ENCODE peak calls at places on chromosomes 6 and 20, in seven cellular contexts. One of them, this sample, is unnamed.
A peak's percentile ranks its signal among the peaks of the same experiment; 100 is the strongest.

GRCh38 chr6:51292659-51293058 is 474.0 kb downstream of the TFAP2B start:
- DNase-seq in gastrocnemius medialis: no peak
- DNase-seq in hepatocyte: no peak
- DNase-seq in lung: no peak
- DNase-seq in psoas muscle: no peak
- DNase-seq in left ventricle myocardium inferior: no peak
- DNase-seq in pancreas: no peak
- DNase-seq in this sample: no peak

GRCh38 chr6:52356017-52356416 is 5.9 kb upstream of the PAQR8 start:
- DNase-seq in gastrocnemius medialis: no peak
- DNase-seq in hepatocyte: no peak
- DNase-seq in lung: no peak
- DNase-seq in psoas muscle: no peak
- DNase-seq in left ventricle myocardium inferior: no peak
- DNase-seq in pancreas: no peak
- DNase-seq in this sample: no peak

GRCh38 chr6:165777680-165778079 is 114.6 kb upstream of the PDE10A start:
- DNase-seq in gastrocnemius medialis: no peak
- DNase-seq in hepatocyte: no peak
- DNase-seq in lung: no peak
- DNase-seq in psoas muscle: no peak
- DNase-seq in left ventricle myocardium inferior: no peak
- DNase-seq in pancreas: no peak
- DNase-seq in this sample: no peak

GRCh38 chr20:15446373-15446772 is 1109.0 kb upstream of the FLRT3 start:
- DNase-seq in gastrocnemius medialis: no peak
- DNase-seq in hepatocyte: peak; percentile 47
- DNase-seq in lung: no peak
- DNase-seq in psoas muscle: peak; percentile 22
- DNase-seq in left ventricle myocardium inferior: peak; percentile 15
- DNase-seq in pancreas: peak; percentile 43
- DNase-seq in this sample: no peak

GRCh38 chr20:25066386-25066785 is 8.4 kb upstream of the ACSS1 start:
- DNase-seq in gastrocnemius medialis: no peak
- DNase-seq in hepatocyte: no peak
- DNase-seq in lung: no peak
- DNase-seq in psoas muscle: no peak
- DNase-seq in left ventricle myocardium inferior: no peak
- DNase-seq in pancreas: no peak
- DNase-seq in this sample: peak; percentile 56

GRCh38 chr6:104639671-104640070 is 220.0 kb downstream of the HACE1 start:
- DNase-seq in gastrocnemius medialis: no peak
- DNase-seq in hepatocyte: no peak
- DNase-seq in lung: no peak
- DNase-seq in psoas muscle: no peak
- DNase-seq in left ventricle myocardium inferior: no peak
- DNase-seq in pancreas: no peak
- DNase-seq in this sample: no peak

GRCh38 chr6:143949535-143949934 is 58.5 kb downstream of the PLAGL1 start:
- DNase-seq in gastrocnemius medialis: no peak
- DNase-seq in hepatocyte: no peak
- DNase-seq in lung: peak; percentile 60
- DNase-seq in psoas muscle: no peak
- DNase-seq in left ventricle myocardium inferior: no peak
- DNase-seq in pancreas: no peak
- DNase-seq in this sample: no peak

GRCh38 chr6:68237205-68237604 is 397.9 kb upstream of the ADGRB3 start:
- DNase-seq in gastrocnemius medialis: no peak
- DNase-seq in hepatocyte: no peak
- DNase-seq in lung: no peak
- DNase-seq in psoas muscle: no peak
- DNase-seq in left ventricle myocardium inferior: no peak
- DNase-seq in pancreas: no peak
- DNase-seq in this sample: no peak

GRCh38 chr6:92559002-92559401 is 860.4 kb downstream of the EPHA7 start:
- DNase-seq in gastrocnemius medialis: no peak
- DNase-seq in hepatocyte: no peak
- DNase-seq in lung: no peak
- DNase-seq in psoas muscle: no peak
- DNase-seq in left ventricle myocardium inferior: no peak
- DNase-seq in pancreas: no peak
- DNase-seq in this sample: no peak

GRCh38 chr6:167493961-167494697 is 169.2 kb downstream of the TTLL2 start:
- DNase-seq in gastrocnemius medialis: peak; percentile 14
- DNase-seq in hepatocyte: no peak
- DNase-seq in lung: no peak
- DNase-seq in psoas muscle: peak; percentile 41
- DNase-seq in left ventricle myocardium inferior: peak; percentile 73
- DNase-seq in pancreas: no peak
- DNase-seq in this sample: no peak

GRCh38 chr6:158819213-158819976 is at the start of gene EZR:
- DNase-seq in gastrocnemius medialis: peak; percentile 34
- DNase-seq in hepatocyte: peak; percentile 95
- DNase-seq in lung: peak; percentile 85
- DNase-seq in psoas muscle: peak; percentile 72
- DNase-seq in left ventricle myocardium inferior: peak; percentile 82
- DNase-seq in pancreas: peak; percentile 93
- DNase-seq in this sample: peak; percentile 51

GRCh38 chr20:34293589-34293988 is 9.6 kb downstream of the AHCY start:
- DNase-seq in gastrocnemius medialis: no peak
- DNase-seq in hepatocyte: no peak
- DNase-seq in lung: no peak
- DNase-seq in psoas muscle: no peak
- DNase-seq in left ventricle myocardium inferior: no peak
- DNase-seq in pancreas: no peak
- DNase-seq in this sample: no peak

GRCh38 chr6:24872769-24873168 is 63.0 kb downstream of the RIPOR2 start:
- DNase-seq in gastrocnemius medialis: no peak
- DNase-seq in hepatocyte: peak; percentile 28
- DNase-seq in lung: no peak
- DNase-seq in psoas muscle: no peak
- DNase-seq in left ventricle myocardium inferior: no peak
- DNase-seq in pancreas: no peak
- DNase-seq in this sample: no peak

GRCh38 chr6:86856937-86857563 is 80.3 kb upstream of the HTR1E start:
- DNase-seq in gastrocnemius medialis: no peak
- DNase-seq in hepatocyte: peak; percentile 72
- DNase-seq in lung: no peak
- DNase-seq in psoas muscle: no peak
- DNase-seq in left ventricle myocardium inferior: no peak
- DNase-seq in pancreas: no peak
- DNase-seq in this sample: no peak

GRCh38 chr6:31579546-31580445 is 2.4 kb downstream of the LTB start:
- DNase-seq in gastrocnemius medialis: no peak
- DNase-seq in hepatocyte: no peak
- DNase-seq in lung: no peak
- DNase-seq in psoas muscle: no peak
- DNase-seq in left ventricle myocardium inferior: no peak
- DNase-seq in pancreas: no peak
- DNase-seq in this sample: no peak

GRCh38 chr20:59437601-59438031 is 137.2 kb downstream of the EDN3 start:
- DNase-seq in gastrocnemius medialis: no peak
- DNase-seq in hepatocyte: no peak
- DNase-seq in lung: no peak
- DNase-seq in psoas muscle: no peak
- DNase-seq in left ventricle myocardium inferior: no peak
- DNase-seq in pancreas: no peak
- DNase-seq in this sample: no peak

GRCh38 chr20:13131688-13132087 is 89.4 kb upstream of the ISM1 start:
- DNase-seq in gastrocnemius medialis: no peak
- DNase-seq in hepatocyte: no peak
- DNase-seq in lung: no peak
- DNase-seq in psoas muscle: no peak
- DNase-seq in left ventricle myocardium inferior: no peak
- DNase-seq in pancreas: no peak
- DNase-seq in this sample: no peak

GRCh38 chr6:143569035-143569434 is 57.5 kb upstream of the FUCA2 start:
- DNase-seq in gastrocnemius medialis: no peak
- DNase-seq in hepatocyte: no peak
- DNase-seq in lung: no peak
- DNase-seq in psoas muscle: no peak
- DNase-seq in left ventricle myocardium inferior: no peak
- DNase-seq in pancreas: no peak
- DNase-seq in this sample: no peak

GRCh38 chr6:13303668-13304017 is 24.7 kb downstream of the TBC1D7 start:
- DNase-seq in gastrocnemius medialis: peak; percentile 39
- DNase-seq in hepatocyte: peak; percentile 50
- DNase-seq in lung: peak; percentile 71
- DNase-seq in psoas muscle: peak; percentile 70
- DNase-seq in left ventricle myocardium inferior: peak; percentile 83
- DNase-seq in pancreas: no peak
- DNase-seq in this sample: peak; percentile 85

GRCh38 chr20:50571466-50571865 is 61.3 kb downstream of the PTPN1 start:
- DNase-seq in gastrocnemius medialis: no peak
- DNase-seq in hepatocyte: no peak
- DNase-seq in lung: no peak
- DNase-seq in psoas muscle: no peak
- DNase-seq in left ventricle myocardium inferior: no peak
- DNase-seq in pancreas: no peak
- DNase-seq in this sample: no peak

GRCh38 chr20:50569864-50570836 is 60.0 kb downstream of the PTPN1 start:
- DNase-seq in gastrocnemius medialis: peak; percentile 55
- DNase-seq in hepatocyte: no peak
- DNase-seq in lung: no peak
- DNase-seq in psoas muscle: no peak
- DNase-seq in left ventricle myocardium inferior: no peak
- DNase-seq in pancreas: no peak
- DNase-seq in this sample: no peak

GRCh38 chr20:50565874-50566273 is 55.7 kb downstream of the PTPN1 start:
- DNase-seq in gastrocnemius medialis: no peak
- DNase-seq in hepatocyte: no peak
- DNase-seq in lung: no peak
- DNase-seq in psoas muscle: no peak
- DNase-seq in left ventricle myocardium inferior: no peak
- DNase-seq in pancreas: no peak
- DNase-seq in this sample: no peak

GRCh38 chr20:50568549-50568942 is 58.4 kb downstream of the PTPN1 start:
- DNase-seq in gastrocnemius medialis: no peak
- DNase-seq in hepatocyte: no peak
- DNase-seq in lung: no peak
- DNase-seq in psoas muscle: no peak
- DNase-seq in left ventricle myocardium inferior: no peak
- DNase-seq in pancreas: no peak
- DNase-seq in this sample: no peak

DNA sequence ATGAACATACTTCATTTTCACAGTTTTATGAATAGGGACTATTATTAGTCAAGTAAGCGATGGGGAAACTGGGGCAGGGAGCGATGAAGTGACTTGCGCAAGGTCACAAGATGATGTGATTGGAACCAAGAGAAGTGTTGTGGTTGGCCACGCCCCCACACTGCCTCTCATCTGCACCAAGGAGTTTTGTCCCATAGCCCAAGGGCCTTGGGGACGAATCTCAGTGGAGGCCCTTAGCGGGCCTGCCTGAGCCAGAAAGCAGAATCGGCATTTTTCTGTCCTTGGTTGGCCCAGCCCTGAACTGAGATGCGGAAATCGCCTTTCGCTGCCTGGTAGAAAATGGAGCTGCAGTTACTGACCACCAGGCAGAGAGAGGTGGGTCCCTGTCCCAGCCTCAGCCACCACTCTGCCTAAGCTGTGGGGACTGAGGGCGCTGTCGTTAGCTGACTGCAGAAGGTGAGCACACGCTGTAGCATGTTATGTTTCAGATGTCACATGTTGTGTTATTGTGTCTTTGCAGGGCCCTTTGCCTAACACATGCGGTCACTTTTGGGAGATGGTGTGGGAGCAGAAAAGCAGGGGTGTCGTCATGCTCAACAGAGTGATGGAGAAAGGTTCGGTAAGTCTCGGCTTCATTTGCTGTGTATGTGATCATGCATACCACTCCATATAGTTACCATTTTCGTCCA is 57.8 kb downstream of the PTPN1 start:
- DNase-seq in gastrocnemius medialis: no peak
- DNase-seq in hepatocyte: no peak
- DNase-seq in lung: peak; percentile 53
- DNase-seq in psoas muscle: no peak
- DNase-seq in left ventricle myocardium inferior: no peak
- DNase-seq in pancreas: no peak
- DNase-seq in this sample: no peak
- TF ChIP-seq CTCF in gastrocnemius medialis: no peak
- TF ChIP-seq CTCF in hepatocyte: no peak
- TF ChIP-seq CTCF in lung: no peak
- TF ChIP-seq CTCF in psoas muscle: no peak
- TF ChIP-seq CTCF in left ventricle myocardium inferior: no peak
- TF ChIP-seq CTCF in pancreas: no peak
- TF ChIP-seq CTCF in this sample: no peak

GRCh38 chr20:37474386-37474785 is 46.7 kb upstream of the NNAT start:
- DNase-seq in gastrocnemius medialis: no peak
- DNase-seq in hepatocyte: no peak
- DNase-seq in lung: no peak
- DNase-seq in psoas muscle: no peak
- DNase-seq in left ventricle myocardium inferior: no peak
- DNase-seq in pancreas: no peak
- DNase-seq in this sample: no peak
- H3K27me3 ChIP-seq in gastrocnemius medialis: peaks cover 5% of the 10 kb centered on the region
- H3K27me3 ChIP-seq in hepatocyte: no peaks in the 10 kb centered on the region
- H3K27me3 ChIP-seq in lung: no peaks in the 10 kb centered on the region
- H3K27me3 ChIP-seq in psoas muscle: no peaks in the 10 kb centered on the region
- H3K27me3 ChIP-seq in left ventricle myocardium inferior: peaks cover 13% of the 10 kb centered on the region
- H3K27me3 ChIP-seq in pancreas: no peaks in the 10 kb centered on the region
- H3K27me3 ChIP-seq in this sample: peaks cover 3% of the 10 kb centered on the region

DNA sequence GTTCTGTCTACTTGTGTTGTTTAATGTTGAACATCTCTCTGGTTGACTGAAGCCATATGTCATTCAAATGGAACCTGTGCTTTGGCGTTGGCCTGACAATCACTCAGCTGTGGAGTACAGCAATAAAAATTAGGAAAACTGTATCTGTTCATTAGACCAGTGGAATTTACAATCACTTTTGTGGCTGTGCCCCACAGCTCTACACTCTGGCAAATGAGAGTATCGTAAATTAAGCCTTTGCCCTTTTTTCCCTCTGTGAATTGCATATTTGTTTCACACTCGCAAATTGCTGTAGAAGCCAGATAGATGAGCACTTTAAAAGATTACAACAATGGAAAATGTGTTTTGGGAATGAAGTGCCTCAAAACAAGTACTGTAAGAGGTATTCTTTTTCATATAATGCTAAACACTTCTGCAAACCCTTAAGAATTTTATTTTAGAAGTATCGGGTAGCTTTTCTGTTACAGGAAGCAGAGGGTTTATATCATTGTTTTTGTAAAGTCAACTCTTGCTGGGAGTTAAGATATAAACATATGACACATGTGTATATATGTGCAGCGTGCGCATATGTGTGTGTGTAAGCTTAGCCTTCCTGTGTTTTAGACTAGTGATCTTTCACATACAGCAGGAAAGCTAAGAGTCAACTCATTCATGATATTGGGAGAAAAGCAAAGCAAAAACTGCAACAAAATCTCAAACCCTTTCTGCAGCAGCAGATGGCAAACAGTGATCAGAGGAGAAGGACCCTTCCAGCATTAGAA is 102.2 kb downstream of the ARID1B start:
- DNase-seq in gastrocnemius medialis: no peak
- DNase-seq in hepatocyte: no peak
- DNase-seq in lung: no peak
- DNase-seq in psoas muscle: no peak
- DNase-seq in left ventricle myocardium inferior: no peak
- DNase-seq in pancreas: no peak
- DNase-seq in this sample: no peak
- H3K4me1 ChIP-seq in gastrocnemius medialis: peaks cover 70% of the 10 kb centered on the region
- H3K4me1 ChIP-seq in hepatocyte: peaks cover 16% of the 10 kb centered on the region
- H3K4me1 ChIP-seq in lung: peaks cover 28% of the 10 kb centered on the region
- H3K4me1 ChIP-seq in psoas muscle: peaks cover 68% of the 10 kb centered on the region
- H3K4me1 ChIP-seq in left ventricle myocardium inferior: peaks cover 98% of the 10 kb centered on the region
- H3K4me1 ChIP-seq in pancreas: peaks cover 6% of the 10 kb centered on the region
- H3K4me1 ChIP-seq in this sample: no peaks in the 10 kb centered on the region

GRCh38 chr6:121680058-121680457 is 244.6 kb downstream of the GJA1 start:
- DNase-seq in gastrocnemius medialis: no peak
- DNase-seq in hepatocyte: no peak
- DNase-seq in lung: no peak
- DNase-seq in psoas muscle: no peak
- DNase-seq in left ventricle myocardium inferior: no peak
- DNase-seq in pancreas: no peak
- DNase-seq in this sample: no peak
- TF ChIP-seq CTCF in gastrocnemius medialis: no peak
- TF ChIP-seq CTCF in hepatocyte: no peak
- TF ChIP-seq CTCF in lung: no peak
- TF ChIP-seq CTCF in psoas muscle: no peak
- TF ChIP-seq CTCF in left ventricle myocardium inferior: no peak
- TF ChIP-seq CTCF in pancreas: no peak
- TF ChIP-seq CTCF in this sample: no peak